ENCODE peak calls at places on chromosomes 1 and 21, in nine cellular contexts. P is K562, V is A549, B is HCT116, I is GM12878, O is GM23338, J is SK-N-SH, W is HL-60, A is HepG2. C is an unnamed sample.

GRCh38 chr1:155207578-155208405 is at the start of gene THBS3:
- DNase-seq in V (no peak), J (peak; percentile 73), W (peak; percentile 37), P (no peak), B (no peak), O (peak; percentile 61), A (no peak), I (no peak), C (no peak)

GRCh38 chr1:93964777-93965200 is 55.6 kb upstream of the GCLM start:
- DNase-seq in O (no peak), I (peak; percentile 8), A (peak; percentile 90), B (no peak), P (no peak), W (no peak), J (no peak), V (peak; percentile 25), C (no peak)

GRCh38 chr1:166974647-166975345 is 544 bp downstream of the ILDR2 start:
- DNase-seq in O (no peak), J (no peak), I (no peak), W (no peak), V (no peak), A (no peak), P (no peak), B (no peak), C (no peak)

GRCh38 chr21:36927718-36928117 is 38.8 kb downstream of the HLCS start:
- DNase-seq in P (peak; percentile 78), A (peak; percentile 56), O (peak; percentile 89), J (peak; percentile 81), V (peak; percentile 43), I (peak; percentile 12), W (peak; percentile 63), B (peak; percentile 56), C (peak; percentile 52)

GRCh38 chr1:27963393-27963792 is 3.6 kb downstream of the XKR8 start:
- DNase-seq in O (no peak), A (no peak), B (no peak), V (no peak), I (no peak), W (no peak), P (no peak), J (no peak), C (no peak)

GRCh38 chr1:13797397-13797796 is 97.4 kb downstream of the PRDM2 start:
- DNase-seq in W (no peak), V (no peak), A (no peak), B (no peak), J (no peak), O (no peak), I (no peak), P (no peak), C (no peak)

GRCh38 chr1:3070654-3071506 is 1.9 kb downstream of the PRDM16 start:
- DNase-seq in J (no peak), I (no peak), O (peak; percentile 62), B (no peak), W (no peak), P (no peak), V (no peak), A (no peak), C (no peak)

GRCh38 chr1:188281927-188282326 is 1453.2 kb downstream of the PLA2G4A start:
- DNase-seq in A (no peak), W (no peak), P (no peak), O (no peak), B (no peak), V (no peak), J (no peak), I (no peak), C (no peak)

GRCh38 chr1:10128081-10128765 is 82.1 kb upstream of the KIF1B start:
- DNase-seq in J (no peak), I (no peak), B (no peak), A (no peak), P (no peak), W (no peak), O (no peak), V (no peak), C (no peak)

GRCh38 chr1:154306151-154306550 is 14.7 kb upstream of the AQP10 start:
- DNase-seq in W (no peak), O (no peak), A (no peak), P (no peak), I (no peak), J (no peak), B (no peak), V (no peak), C (no peak)

GRCh38 chr1:197733324-197733723 is 42.0 kb downstream of the DENND1B start:
- DNase-seq in P (no peak), I (no peak), W (no peak), J (no peak), O (no peak), B (no peak), V (no peak), A (peak; percentile 78), C (no peak)

GRCh38 chr1:197737916-197738315 is 37.4 kb downstream of the DENND1B start:
- DNase-seq in V (no peak), J (no peak), O (no peak), P (no peak), W (no peak), I (no peak), B (no peak), A (no peak), C (no peak)

GRCh38 chr1:197735461-197735860 is 39.8 kb downstream of the DENND1B start:
- DNase-seq in P (no peak), V (no peak), O (no peak), A (no peak), W (no peak), J (no peak), I (no peak), B (no peak), C (no peak)

GRCh38 chr1:197738927-197739326 is 36.4 kb downstream of the DENND1B start:
- DNase-seq in I (no peak), P (no peak), V (no peak), B (no peak), O (no peak), W (no peak), J (no peak), A (no peak), C (no peak)

DNA sequence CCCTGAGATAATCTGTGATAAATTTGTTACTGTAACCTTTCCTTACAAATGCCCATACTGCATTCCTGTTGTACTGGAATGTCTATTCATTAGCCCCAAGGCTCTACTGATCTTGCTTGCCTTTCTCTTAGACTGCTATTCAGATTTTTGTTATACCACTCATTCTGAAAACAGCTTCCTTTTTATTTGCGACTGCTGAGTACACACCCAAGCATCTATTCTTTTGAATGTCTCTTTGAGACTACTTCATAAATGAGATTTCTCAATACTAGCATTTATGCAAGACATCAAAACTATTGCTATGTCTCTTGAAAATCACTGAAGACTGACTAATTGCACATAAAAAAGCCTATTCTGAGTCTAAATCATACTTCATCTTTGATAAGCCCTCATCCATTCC is 38.6 kb downstream of the DENND1B start:
- DNase-seq in B (no peak), A (no peak), O (no peak), V (no peak), P (no peak), W (no peak), J (no peak), I (no peak), C (no peak)
- TF ChIP-seq REST in B (no peak), A (no peak), O (no peak), V (no peak), P (no peak), W (no peak), J (no peak), I (no peak), C (no peak)

GRCh38 chr1:43783096-43783670 is 75.8 kb downstream of the ST3GAL3 start:
- DNase-seq in V (no peak), J (no peak), O (no peak), B (no peak), P (no peak), W (no peak), I (no peak), A (no peak), C (no peak)

GRCh38 chr1:43779266-43779665 is 71.9 kb downstream of the ST3GAL3 start:
- DNase-seq in V (no peak), O (peak; percentile 46), J (no peak), P (no peak), A (no peak), W (peak; percentile 47), I (no peak), B (no peak), C (no peak)

GRCh38 chr1:43781574-43781973 is 74.2 kb downstream of the ST3GAL3 start:
- DNase-seq in A (no peak), O (no peak), V (no peak), B (no peak), I (no peak), W (peak; percentile 80), J (no peak), P (no peak), C (no peak)

GRCh38 chr1:43776043-43776761 is 68.9 kb downstream of the ST3GAL3 start:
- DNase-seq in W (no peak), J (no peak), P (no peak), V (no peak), I (no peak), A (no peak), O (no peak), B (no peak), C (no peak)

DNA sequence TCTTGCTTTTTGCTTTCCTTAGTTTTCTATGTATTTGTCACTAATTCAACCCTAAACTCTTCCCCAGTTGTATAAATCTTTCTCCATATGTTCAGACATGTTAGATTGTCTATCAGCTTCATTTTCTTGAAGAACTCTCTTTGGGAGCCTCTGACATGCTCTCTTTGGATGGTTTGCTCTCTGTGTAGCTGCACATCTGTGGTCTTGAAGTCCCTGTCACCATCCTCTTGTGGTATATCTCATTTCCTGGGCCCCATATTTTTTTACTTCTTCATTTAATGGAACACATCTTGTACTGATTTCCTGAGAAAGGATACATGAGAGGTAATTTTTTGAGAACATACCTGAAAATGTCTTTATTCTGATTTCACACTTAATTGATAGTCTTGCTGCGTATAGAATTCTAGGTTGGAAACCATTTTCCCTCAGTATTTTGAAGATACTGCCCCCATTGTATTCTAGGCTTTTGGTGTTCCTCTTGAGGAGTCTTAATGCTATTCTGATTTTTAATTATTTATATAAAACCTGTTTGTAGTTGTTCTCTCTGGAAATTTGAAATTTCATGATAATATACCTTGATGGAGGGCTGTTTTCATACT is 72.6 kb downstream of the ST3GAL3 start:
- DNase-seq in O (no peak), B (no peak), A (no peak), P (no peak), J (no peak), W (peak; percentile 77), V (no peak), I (no peak), C (no peak)
- TF ChIP-seq REST in O (no peak), B (no peak), A (no peak), P (no peak), J (no peak), W (no peak), V (no peak), I (no peak), C (no peak)

DNA sequence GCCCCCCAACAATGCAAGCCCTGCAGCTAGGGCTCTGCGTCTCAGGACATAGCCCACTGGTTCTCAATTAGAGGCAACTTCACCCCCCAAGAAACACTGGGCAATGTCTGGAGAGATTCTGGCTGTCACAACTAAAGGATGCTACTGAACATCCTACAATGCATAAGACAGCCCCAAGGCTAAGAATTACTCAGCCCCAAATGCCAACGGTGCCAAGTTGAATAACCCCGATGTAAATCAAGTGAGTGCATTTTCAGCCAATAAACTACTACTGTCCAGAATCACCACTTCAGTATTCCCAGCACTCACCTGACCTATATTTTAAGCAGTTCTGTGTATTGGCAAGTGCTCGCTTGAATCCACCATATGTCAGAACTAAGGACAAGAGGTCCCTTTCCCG is 6.9 kb downstream of the RIPK4 start:
- DNase-seq in B (no peak), W (no peak), V (no peak), O (no peak), I (no peak), J (no peak), P (no peak), A (no peak), C (no peak)
- TF ChIP-seq REST in B (no peak), W (no peak), V (no peak), O (no peak), I (no peak), J (no peak), P (no peak), A (no peak), C (no peak)

GRCh38 chr1:247332215-247332900 is 691 bp upstream of the ZNF496 start:
- DNase-seq in O (peak; percentile 69), W (peak; percentile 34), J (peak; percentile 83), A (no peak), I (no peak), P (peak; percentile 80), V (peak; percentile 51), B (no peak), C (no peak)
- TF ChIP-seq REST in O (no peak), W (no peak), J (no peak), A (no peak), I (no peak), P (no peak), V (no peak), B (no peak), C (no peak)